ENCODE peak calls at places on chromosomes 2 and 18, in five cellular contexts. One of them, this sample, is unnamed.

GRCh38 chr2:71831208-71831577 is 316.5 kb downstream of the CYP26B1 start:
- DNase-seq in 8988T: no peak
- DNase-seq in uterus: no peak
- DNase-seq in Calu3: no peak
- DNase-seq in WTC11: no peak
- DNase-seq in this sample: no peak

GRCh38 chr2:234555616-234556249 is 58.9 kb upstream of the ARL4C start:
- DNase-seq in 8988T: no peak
- DNase-seq in uterus: no peak
- DNase-seq in Calu3: no peak
- DNase-seq in WTC11: no peak
- DNase-seq in this sample: no peak

GRCh38 chr2:195596840-195597239 is 60.2 kb upstream of the SLC39A10 start:
- DNase-seq in 8988T: no peak
- DNase-seq in uterus: no peak
- DNase-seq in Calu3: no peak
- DNase-seq in WTC11: no peak
- DNase-seq in this sample: no peak

GRCh38 chr2:95278051-95278471 is 3.8 kb downstream of the PROM2 start:
- DNase-seq in 8988T: peak
- DNase-seq in uterus: no peak
- DNase-seq in Calu3: no peak
- DNase-seq in WTC11: no peak
- DNase-seq in this sample: no peak

GRCh38 chr18:3093624-3094354 is 80.8 kb upstream of the LPIN2 start:
- DNase-seq in 8988T: no peak
- DNase-seq in uterus: no peak
- DNase-seq in Calu3: no peak
- DNase-seq in WTC11: no peak
- DNase-seq in this sample: no peak

GRCh38 chr2:60551241-60552095 is 2.0 kb downstream of the BCL11A start:
- DNase-seq in 8988T: no peak
- DNase-seq in uterus: no peak
- DNase-seq in Calu3: no peak
- DNase-seq in WTC11: peak
- DNase-seq in this sample: no peak

GRCh38 chr18:35378206-35378795 is 1.2 kb upstream of the ZNF396 start:
- DNase-seq in 8988T: no peak
- DNase-seq in uterus: no peak
- DNase-seq in Calu3: no peak
- DNase-seq in WTC11: no peak
- DNase-seq in this sample: no peak

GRCh38 chr2:44620189-44620990 is 258.6 kb downstream of the CAMKMT start:
- DNase-seq in 8988T: no peak
- DNase-seq in uterus: no peak
- DNase-seq in Calu3: peak
- DNase-seq in WTC11: no peak
- DNase-seq in this sample: no peak

GRCh38 chr2:111634995-111635538 is 248.9 kb downstream of the ANAPC1 start:
- DNase-seq in 8988T: no peak
- DNase-seq in uterus: no peak
- DNase-seq in Calu3: no peak
- DNase-seq in WTC11: no peak
- DNase-seq in this sample: no peak

GRCh38 chr18:63160172-63160995 is 159.2 kb downstream of the BCL2 start:
- DNase-seq in 8988T: no peak
- DNase-seq in uterus: no peak
- DNase-seq in Calu3: no peak
- DNase-seq in WTC11: no peak
- DNase-seq in this sample: no peak

GRCh38 chr2:67777836-67778429 is 284.9 kb downstream of the C1D start:
- DNase-seq in 8988T: no peak
- DNase-seq in uterus: no peak
- DNase-seq in Calu3: no peak
- DNase-seq in WTC11: no peak
- DNase-seq in this sample: no peak

GRCh38 chr2:126849054-126849453 is 49.6 kb upstream of the TEX51 start:
- DNase-seq in 8988T: no peak
- DNase-seq in uterus: no peak
- DNase-seq in Calu3: no peak
- DNase-seq in WTC11: no peak
- DNase-seq in this sample: no peak

GRCh38 chr2:237671466-237672173 is 44.2 kb downstream of the LRRFIP1 start:
- DNase-seq in 8988T: no peak
- DNase-seq in uterus: no peak
- DNase-seq in Calu3: no peak
- DNase-seq in WTC11: no peak
- DNase-seq in this sample: no peak

GRCh38 chr18:23422751-23423418 is 30.2 kb upstream of the RIOK3 start:
- DNase-seq in 8988T: no peak
- DNase-seq in uterus: no peak
- DNase-seq in Calu3: peak
- DNase-seq in WTC11: no peak
- DNase-seq in this sample: peak

GRCh38 chr2:3493610-3493997 is 25.7 kb downstream of the ADI1 start:
- DNase-seq in 8988T: no peak
- DNase-seq in uterus: peak
- DNase-seq in Calu3: no peak
- DNase-seq in WTC11: peak
- DNase-seq in this sample: peak

GRCh38 chr2:104857262-104858221 is 3.6 kb downstream of the POU3F3 start:
- DNase-seq in 8988T: no peak
- DNase-seq in uterus: no peak
- DNase-seq in Calu3: no peak
- DNase-seq in WTC11: peak
- DNase-seq in this sample: peak

GRCh38 chr18:74013955-74014354 is 133.7 kb downstream of the FBXO15 start:
- DNase-seq in 8988T: no peak
- DNase-seq in uterus: no peak
- DNase-seq in Calu3: no peak
- DNase-seq in WTC11: no peak
- DNase-seq in this sample: no peak

GRCh38 chr2:166610180-166610919 is 116.3 kb upstream of the SCN7A start:
- DNase-seq in 8988T: no peak
- DNase-seq in uterus: no peak
- DNase-seq in Calu3: no peak
- DNase-seq in WTC11: peak
- DNase-seq in this sample: no peak

GRCh38 chr2:148640767-148641166 is 3.8 kb upstream of the EPC2 start:
- DNase-seq in 8988T: no peak
- DNase-seq in uterus: no peak
- DNase-seq in Calu3: no peak
- DNase-seq in WTC11: no peak
- DNase-seq in this sample: no peak

GRCh38 chr18:37578886-37579513 is 13.4 kb upstream of the CELF4 start:
- DNase-seq in 8988T: no peak
- DNase-seq in uterus: no peak
- DNase-seq in Calu3: peak
- DNase-seq in WTC11: no peak
- DNase-seq in this sample: peak

GRCh38 chr2:170815746-170816498 is 765 bp upstream of the GAD1 start:
- DNase-seq in 8988T: peak
- DNase-seq in uterus: peak
- DNase-seq in Calu3: peak
- DNase-seq in WTC11: peak
- DNase-seq in this sample: peak

GRCh38 chr2:58432491-58433166 is 191.5 kb upstream of the FANCL start:
- DNase-seq in 8988T: no peak
- DNase-seq in uterus: no peak
- DNase-seq in Calu3: no peak
- DNase-seq in WTC11: no peak
- DNase-seq in this sample: no peak

This sample was measured in GM13977.